ENCODE peak calls at places on chromosomes 11 and 22, in seven cellular contexts. V is ovary, Z is fibroblast of lung, B is GM23338, F is fibroblast of mammary gland, U is K562, W is choroid plexus epithelial cell. M is an unnamed sample.

GRCh38 chr22:32482708-32483107 is 8.1 kb downstream of the FBXO7 start:
- DNase-seq in Z (no peak), W (no peak), V (no peak), F (no peak), U (no peak), B (no peak), M (no peak)

GRCh38 chr11:117839936-117840813 is 15.6 kb upstream of the FXYD2 start:
- DNase-seq in V (no peak), Z (no peak), U (no peak), B (no peak), W (no peak), F (no peak), M (no peak)

GRCh38 chr22:21690401-21690801 is 24.6 kb downstream of the PPIL2 start:
- DNase-seq in F (no peak), V (no peak), U (no peak), B (no peak), Z (no peak), W (no peak), M (no peak)

GRCh38 chr11:80562726-80563125 is 1121.9 kb upstream of the TENM4 start:
- DNase-seq in V (no peak), B (peak; percentile 20), F (no peak), U (no peak), Z (no peak), W (no peak), M (no peak)

GRCh38 chr22:20867179-20868099 is 8.6 kb downstream of the SNAP29 start:
- DNase-seq in V (peak; percentile 60), Z (peak; percentile 62), B (no peak), U (peak; percentile 99), W (peak; percentile 76), F (peak; percentile 55), M (peak; percentile 45)

GRCh38 chr22:22110548-22111266 is 128.1 kb upstream of the TOP3B start:
- DNase-seq in F (peak; percentile 57), B (peak; percentile 74), U (peak; percentile 96), V (no peak), W (peak; percentile 76), Z (peak; percentile 60), M (peak; percentile 70)

GRCh38 chr11:70124321-70125061 is 46.4 kb downstream of the ANO1 start:
- DNase-seq in F (no peak), V (no peak), W (no peak), Z (no peak), B (no peak), U (no peak), M (no peak)

GRCh38 chr22:43180670-43181069 is 6.3 kb downstream of the TTLL12 start:
- DNase-seq in B (no peak), W (no peak), F (no peak), V (no peak), U (no peak), Z (no peak), M (no peak)

GRCh38 chr11:34632105-34632780 is 11.3 kb downstream of the EHF start:
- DNase-seq in U (no peak), Z (no peak), W (no peak), B (no peak), F (no peak), V (no peak), M (no peak)

GRCh38 chr22:20803696-20804324 is 29.9 kb downstream of the SERPIND1 start:
- DNase-seq in U (peak; percentile 83), B (peak; percentile 65), W (peak; percentile 70), V (no peak), F (peak; percentile 41), Z (peak; percentile 46), M (peak; percentile 31)

GRCh38 chr11:70476669-70477068 is 78.3 kb downstream of the CTTN start:
- DNase-seq in Z (no peak), F (peak; percentile 61), U (no peak), V (no peak), B (no peak), W (no peak), M (no peak)

GRCh38 chr11:82883853-82884252 is 16.4 kb downstream of the PRCP start:
- DNase-seq in F (no peak), Z (no peak), W (no peak), B (no peak), V (no peak), U (no peak), M (peak; percentile 29)

GRCh38 chr11:82892611-82893169 is 7.5 kb downstream of the PRCP start:
- DNase-seq in W (no peak), V (no peak), Z (no peak), F (no peak), B (no peak), U (no peak), M (no peak)

GRCh38 chr11:82890002-82890341 is 10.3 kb downstream of the PRCP start:
- DNase-seq in F (no peak), W (no peak), U (no peak), B (no peak), Z (no peak), V (no peak), M (peak; percentile 7)

GRCh38 chr11:82890941-82891340 is 9.3 kb downstream of the PRCP start:
- DNase-seq in B (no peak), U (no peak), F (no peak), Z (no peak), W (no peak), V (no peak), M (no peak)

DNA sequence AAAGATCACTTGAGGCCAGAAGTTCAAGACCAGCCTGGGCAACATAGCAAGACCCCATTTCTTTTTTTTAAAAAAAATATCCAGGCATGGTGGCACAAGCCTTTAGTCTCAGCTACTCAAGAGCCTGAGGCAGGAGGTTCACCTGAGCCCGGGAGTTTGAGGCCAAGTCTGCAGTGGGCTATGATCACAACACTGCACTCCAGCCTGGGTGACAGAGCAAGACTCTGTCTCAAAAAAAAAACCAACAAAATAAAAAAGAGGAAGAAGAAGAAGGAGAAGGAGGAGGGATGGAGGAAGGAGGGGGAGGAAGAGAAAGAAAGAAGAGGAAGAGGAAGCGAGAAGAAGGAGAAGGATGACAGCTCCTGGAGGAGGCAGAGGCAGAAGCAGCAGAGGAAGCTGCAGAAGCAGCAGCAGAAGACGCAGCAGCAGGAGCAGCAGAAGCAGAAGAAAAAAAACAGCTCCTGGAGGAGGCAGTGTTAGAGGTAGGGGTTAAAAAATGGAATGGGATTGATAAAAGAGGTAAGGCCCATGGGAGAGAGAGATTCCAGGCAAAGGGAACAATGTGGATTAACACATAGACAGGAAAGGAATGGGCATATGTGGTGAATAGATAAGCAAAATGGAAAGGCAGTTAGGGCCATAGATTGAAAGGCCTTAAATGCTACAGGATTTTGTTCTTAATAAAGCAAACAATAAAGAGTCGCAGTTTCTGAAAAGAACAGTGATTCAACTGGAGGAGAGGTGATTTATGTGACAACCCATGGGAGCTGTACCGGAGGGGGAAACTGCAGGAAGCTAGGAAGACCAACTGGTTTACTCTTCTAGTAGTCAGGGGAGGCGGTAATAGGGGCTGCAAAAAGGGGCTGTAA is 10.9 kb downstream of the PRCP start:
- DNase-seq in B (no peak), U (no peak), F (peak; percentile 32), Z (no peak), V (no peak), W (no peak), M (peak; percentile 6)
- TF ChIP-seq CTCF in B (no peak), U (no peak), F (no peak), Z (no peak), V (no peak), W (no peak), M (no peak)

DNA sequence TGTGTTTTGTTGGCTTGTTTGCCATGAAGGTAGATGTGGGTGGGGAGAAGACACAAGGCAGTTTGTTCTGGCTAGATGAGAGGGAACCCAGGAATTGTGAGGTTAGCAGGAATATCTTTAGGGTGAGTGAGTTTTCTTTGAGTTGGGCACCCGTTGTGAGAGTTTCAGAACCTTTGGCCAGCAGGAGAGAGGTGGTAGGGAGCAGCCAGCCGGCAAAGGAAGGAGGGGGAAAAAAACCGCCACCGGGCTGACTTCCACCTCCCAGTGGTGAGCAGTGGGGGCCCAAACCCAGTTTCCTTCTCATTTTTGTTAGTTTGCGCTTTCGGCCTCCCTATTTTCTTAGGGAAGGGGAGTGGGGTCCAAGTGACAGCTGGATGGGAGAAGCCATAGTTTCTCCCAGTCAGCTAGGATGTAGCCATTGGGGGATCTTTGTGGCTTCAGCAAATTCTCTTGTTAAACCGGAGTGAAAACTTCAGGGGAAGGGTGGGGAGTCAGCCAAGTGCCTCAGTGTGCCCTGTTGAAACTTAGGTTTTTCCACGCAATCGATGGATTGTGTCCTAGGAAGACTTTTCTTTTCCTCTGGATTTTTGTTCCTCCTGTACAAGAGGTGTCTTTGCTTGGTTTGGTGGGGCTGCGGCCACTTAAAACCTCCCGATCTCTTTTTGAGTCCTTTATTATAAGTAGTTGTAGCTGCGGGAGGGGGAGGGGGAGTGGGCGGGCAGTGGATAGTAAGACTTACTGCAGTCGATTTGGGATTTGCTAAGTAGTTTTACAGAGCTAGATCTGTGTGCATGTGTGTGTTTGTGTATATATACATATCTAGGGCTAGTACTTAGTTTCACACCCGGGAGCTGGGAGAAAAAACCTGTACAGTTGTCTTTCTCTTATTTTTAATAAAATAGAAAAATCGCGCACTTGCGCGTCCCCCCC is 1.1 kb upstream of the GCAT start:
- DNase-seq in U (no peak), F (peak; percentile 57), V (no peak), B (peak; percentile 47), W (peak; percentile 58), Z (peak; percentile 51), M (peak; percentile 35)
- H3K4me3 ChIP-seq in U (peak overlapping the region; percentile 64), F (peak overlapping the region; percentile 65), V (peak overlapping the region; percentile 71), B (peak overlapping the region; percentile 86), W (peak overlapping the region; percentile 77), Z (peak overlapping the region; percentile 76), M (peak overlapping the region; percentile 85)

DNA sequence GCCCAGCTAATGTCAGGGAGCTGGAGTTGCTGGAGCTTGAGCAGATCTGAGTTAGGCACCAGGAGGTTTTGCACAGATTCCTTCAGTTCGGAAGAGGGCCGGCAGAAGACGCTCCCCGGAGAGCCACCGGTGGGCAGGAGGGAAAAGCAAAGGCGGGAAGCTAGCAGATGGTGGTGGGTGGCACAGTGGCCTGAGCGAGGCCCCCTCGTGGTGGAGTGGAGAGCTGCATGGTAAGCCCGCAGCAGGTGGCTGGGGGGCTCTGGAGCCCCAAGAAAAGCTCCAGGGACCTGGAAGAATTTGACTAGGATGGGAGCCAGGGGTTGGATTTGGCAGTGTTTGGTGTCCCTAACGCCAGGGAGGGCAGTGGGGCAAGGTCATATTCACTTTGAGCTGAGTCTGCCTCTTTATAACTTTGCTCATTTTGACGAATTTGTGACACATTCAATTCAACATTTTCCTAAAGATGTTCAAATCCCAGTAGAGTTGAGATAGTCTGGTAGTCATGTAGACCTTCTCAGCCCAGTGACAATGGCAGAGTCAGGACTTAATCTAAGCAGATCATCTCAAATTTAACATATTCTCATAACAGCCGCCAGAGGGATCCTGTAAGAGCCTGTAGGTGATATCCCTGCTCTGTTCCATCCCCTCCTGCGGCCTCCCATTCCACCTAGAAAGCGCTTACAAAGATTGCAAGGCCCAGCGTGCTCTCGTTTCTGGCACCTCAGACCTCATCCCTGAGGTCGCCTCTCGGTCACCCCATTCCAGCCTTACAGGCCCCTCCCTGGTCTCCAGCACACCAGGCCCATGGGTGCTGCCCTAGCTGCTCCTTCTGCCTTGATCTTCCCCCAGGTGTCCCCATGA is 57.9 kb downstream of the TRIM29 start:
- DNase-seq in B (peak; percentile 68), F (no peak), Z (no peak), U (peak; percentile 61), W (no peak), V (no peak), M (no peak)
- TF ChIP-seq CTCF in B (peak; percentile 61), F (peak; percentile 26), Z (peak; percentile 18), U (peak; percentile 60), W (peak; percentile 22), V (no peak), M (peak; percentile 36)

DNA sequence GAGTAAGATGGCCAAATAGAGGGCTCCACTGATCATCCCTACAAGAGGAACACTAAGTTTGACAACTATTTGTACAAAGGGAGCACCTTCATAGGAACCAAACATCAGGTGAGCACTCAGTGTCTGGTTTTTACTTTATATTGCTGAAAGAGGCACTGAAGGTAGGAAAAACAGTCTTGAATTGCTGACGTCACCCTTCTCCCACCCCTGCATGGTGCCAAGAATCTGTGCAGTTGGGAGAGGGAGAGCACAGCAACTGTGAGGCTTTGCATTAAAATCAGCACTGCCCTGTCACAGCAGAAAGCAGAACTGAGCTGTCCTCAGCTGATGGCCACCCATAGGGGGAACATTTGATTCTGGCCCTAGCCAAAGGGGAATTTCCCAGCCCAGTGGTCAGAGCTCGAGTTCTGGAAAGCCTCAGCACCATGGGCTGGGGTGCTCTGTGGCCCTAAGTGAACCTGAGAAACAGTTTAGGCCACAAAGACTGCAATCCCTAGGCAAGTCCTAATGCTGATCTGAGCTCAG is 37.9 kb downstream of the PIWIL3 start:
- DNase-seq in U (no peak), Z (no peak), W (peak; percentile 22), F (no peak), V (no peak), B (no peak), M (no peak)
- H3K4me3 ChIP-seq in U (no peak overlapping the region), Z (no peak overlapping the region), W (no peak overlapping the region), F (no peak overlapping the region), V (no peak overlapping the region), B (no peak overlapping the region), M (no peak overlapping the region)

M was measured in fibroblast of the aortic adventitia.